ENCODE peak calls at places on chromosomes 13 and 19, in eight cellular contexts. D, G, S, H, W, A, L and P are unnamed samples.

GRCh38 chr19:53192771-53193533 is at the start of gene ZNF665:
- DNase-seq in S (peak; percentile 70), L (peak; percentile 53), W (peak; percentile 66), A (no peak), G (peak; percentile 6), D (peak; percentile 79), H (peak; percentile 82), P (peak; percentile 40)

GRCh38 chr13:29073762-29074161 is 253.6 kb downstream of the MTUS2 start:
- DNase-seq in W (no peak), L (no peak), S (no peak), H (no peak), D (no peak), G (no peak), A (no peak), P (no peak)

GRCh38 chr19:41409288-41409687 is 11.7 kb downstream of the BCKDHA start:
- DNase-seq in S (no peak), A (no peak), L (peak; percentile 75), H (peak; percentile 40), D (no peak), W (no peak), G (no peak), P (peak; percentile 30)

GRCh38 chr13:73870970-73871935 is 263.0 kb downstream of the KLF12 start:
- DNase-seq in H (peak; percentile 96), D (no peak), A (no peak), W (no peak), S (no peak), L (no peak), G (no peak), P (peak; percentile 17)

GRCh38 chr13:113562866-113563265 is 21.7 kb upstream of the TFDP1 start:
- DNase-seq in W (no peak), H (no peak), G (no peak), A (no peak), S (no peak), D (no peak), L (no peak), P (no peak)

GRCh38 chr19:49488046-49488862 is 846 bp downstream of the RPL13A start:
- DNase-seq in W (no peak), G (no peak), D (no peak), H (no peak), S (no peak), A (no peak), L (no peak), P (no peak)

GRCh38 chr19:35228177-35228930 is at the start of gene FAM187B:
- DNase-seq in D (no peak), L (no peak), H (no peak), S (no peak), W (no peak), G (no peak), A (no peak), P (no peak)

GRCh38 chr19:41193420-41194156 is 569 bp downstream of the CYP2S1 start:
- DNase-seq in A (no peak), L (no peak), D (no peak), S (no peak), W (no peak), G (no peak), H (no peak), P (no peak)

GRCh38 chr19:18298601-18299000 is 17.2 kb upstream of the JUND start:
- DNase-seq in H (no peak), S (no peak), L (no peak), W (no peak), A (no peak), G (no peak), D (no peak), P (no peak)

GRCh38 chr13:40379794-40380608 is 286.4 kb downstream of the FOXO1 start:
- DNase-seq in W (no peak), H (no peak), L (no peak), S (no peak), D (no peak), G (no peak), A (no peak), P (no peak)

GRCh38 chr13:41613984-41614581 is 156.7 kb downstream of the RGCC start:
- DNase-seq in A (peak; percentile 69), W (peak; percentile 69), D (no peak), H (peak; percentile 96), L (peak; percentile 78), G (no peak), S (no peak), P (no peak)

GRCh38 chr19:36838784-36839324 is 667 bp upstream of the ZNF790 start:
- DNase-seq in A (no peak), W (no peak), G (no peak), L (no peak), S (no peak), D (no peak), H (peak; percentile 8), P (no peak)

GRCh38 chr19:45253396-45254027 is 2.4 kb downstream of the MARK4 start:
- DNase-seq in D (no peak), A (no peak), H (peak; percentile 21), W (no peak), S (no peak), G (no peak), L (no peak), P (no peak)

GRCh38 chr19:4390017-4390861 is 10.1 kb downstream of the SH3GL1 start:
- DNase-seq in W (no peak), D (no peak), G (no peak), S (no peak), H (peak; percentile 56), A (no peak), L (no peak), P (no peak)

GRCh38 chr19:13002389-13002898 is 7.2 kb downstream of the NFIX start:
- DNase-seq in H (no peak), G (no peak), D (no peak), L (no peak), A (no peak), W (no peak), S (no peak), P (no peak)

GRCh38 chr19:1942078-1942933 is 1.3 kb downstream of the CSNK1G2 start:
- DNase-seq in G (peak; percentile 62), H (peak; percentile 67), D (peak; percentile 83), L (peak; percentile 77), A (no peak), S (peak; percentile 83), W (peak; percentile 40), P (peak; percentile 60)

GRCh38 chr13:74135306-74136088 is 1.3 kb upstream of the KLF12 start:
- DNase-seq in L (peak; percentile 81), W (peak; percentile 63), G (peak; percentile 67), A (no peak), D (peak; percentile 59), H (peak; percentile 75), S (peak; percentile 77), P (peak; percentile 41)

GRCh38 chr19:35673121-35673804 is 6.9 kb downstream of the UPK1A start:
- DNase-seq in D (peak; percentile 13), A (peak; percentile 35), G (no peak), H (peak; percentile 62), W (peak; percentile 46), S (no peak), L (peak; percentile 66), P (peak; percentile 88)

GRCh38 chr19:28164214-28164613 is 1048.7 kb downstream of the UQCRFS1 start:
- DNase-seq in S (no peak), D (no peak), A (no peak), H (no peak), L (no peak), W (no peak), G (no peak), P (no peak)

GRCh38 chr13:53782400-53783030 is 753.9 kb downstream of the OLFM4 start:
- DNase-seq in H (peak; percentile 17), W (peak; percentile 8), G (peak; percentile 66), D (no peak), A (peak; percentile 7), S (no peak), L (peak; percentile 52), P (peak; percentile 3)

GRCh38 chr19:36483653-36484052 is 5.7 kb downstream of the ZNF566 start:
- DNase-seq in H (no peak), L (no peak), G (no peak), S (no peak), D (no peak), A (no peak), W (no peak), P (no peak)

GRCh38 chr19:29810504-29810871 is 1.3 kb upstream of the CCNE1 start:
- DNase-seq in W (peak; percentile 5), D (no peak), L (no peak), G (no peak), A (no peak), S (no peak), H (peak; percentile 33), P (no peak)

GRCh38 chr13:60230593-60230992 is 66.9 kb upstream of the DIAPH3 start:
- DNase-seq in G (no peak), H (peak; percentile 1), W (no peak), A (peak; percentile 2), S (no peak), L (peak; percentile 45), D (no peak), P (no peak)

GRCh38 chr13:30569901-30570576 is 47.7 kb upstream of the USPL1 start:
- DNase-seq in D (no peak), W (peak; percentile 84), G (no peak), A (peak; percentile 90), S (no peak), H (peak; percentile 99), L (no peak), P (no peak)